ENCODE peak calls at places on chromosome 11, in seven cellular contexts. B is transverse colon, X is tibial nerve, P is kidney, F is psoas muscle, J is Peyer's patch, C is pancreas. A is an unnamed sample.

GRCh38 chr11:24793479-24793878 is 296.6 kb downstream of the LUZP2 start:
- DNase-seq in B (no peak), X (no peak), P (no peak), F (no peak), J (no peak), C (no peak), A (no peak)

GRCh38 chr11:18492888-18493287 is 33.9 kb downstream of the TSG101 start:
- DNase-seq in B (no peak), X (no peak), P (no peak), F (no peak), J (no peak), C (no peak), A (no peak)

GRCh38 chr11:66912963-66913362 is 45.2 kb downstream of the PC start:
- DNase-seq in B (no peak), X (no peak), P (no peak), F (no peak), J (no peak), C (no peak), A (no peak)

GRCh38 chr11:46659908-46660307 is 40.5 kb downstream of the ARHGAP1 start:
- DNase-seq in B (no peak), X (peak; percentile 69), P (no peak), F (peak; percentile 45), J (no peak), C (no peak), A (no peak)

GRCh38 chr11:134223066-134223465 is 701 bp downstream of the NCAPD3 start:
- DNase-seq in B (no peak), X (no peak), P (no peak), F (no peak), J (no peak), C (no peak), A (no peak)

GRCh38 chr11:117410861-117411725 is 83.4 kb downstream of the CEP164 start:
- DNase-seq in B (no peak), X (no peak), P (no peak), F (no peak), J (no peak), C (no peak), A (no peak)

GRCh38 chr11:38814670-38815069 is 2216.6 kb upstream of the RAG2 start:
- DNase-seq in B (no peak), X (no peak), P (no peak), F (no peak), J (no peak), C (no peak), A (no peak)

GRCh38 chr11:103433976-103434375 is 324.8 kb downstream of the DYNC2H1 start:
- DNase-seq in B (no peak), X (no peak), P (no peak), F (no peak), J (no peak), C (no peak), A (no peak)

GRCh38 chr11:71250512-71251158 is 1.7 kb downstream of the SHANK2 start:
- DNase-seq in B (peak; percentile 3), X (no peak), P (no peak), F (no peak), J (no peak), C (no peak), A (no peak)

GRCh38 chr11:59866397-59866796 is at the start of gene TCN1:
- DNase-seq in B (no peak), X (no peak), P (no peak), F (no peak), J (no peak), C (no peak), A (no peak)

GRCh38 chr11:61056981-61057380 is 45.3 kb upstream of the CD5 start:
- DNase-seq in B (no peak), X (no peak), P (no peak), F (no peak), J (no peak), C (no peak), A (no peak)

GRCh38 chr11:117169726-117170125 is 8.8 kb upstream of the SIDT2 start:
- DNase-seq in B (no peak), X (no peak), P (no peak), F (no peak), J (no peak), C (no peak), A (no peak)

GRCh38 chr11:63146586-63146985 is 2.6 kb upstream of the SLC22A24 start:
- DNase-seq in B (no peak), X (no peak), P (no peak), F (no peak), J (no peak), C (no peak), A (no peak)

GRCh38 chr11:70572974-70573260 is 174.6 kb downstream of the CTTN start:
- DNase-seq in B (no peak), X (no peak), P (peak; percentile 59), F (no peak), J (no peak), C (no peak), A (no peak)

GRCh38 chr11:82978422-82979099 is 77.0 kb downstream of the DDIAS start:
- DNase-seq in B (no peak), X (no peak), P (no peak), F (no peak), J (no peak), C (no peak), A (no peak)

GRCh38 chr11:107844041-107844440 is 14.5 kb downstream of the SLC35F2 start:
- DNase-seq in B (no peak), X (no peak), P (no peak), F (no peak), J (no peak), C (no peak), A (no peak)

GRCh38 chr11:67437082-67437821 is at the start of gene PTPRCAP:
- DNase-seq in B (peak; percentile 78), X (no peak), P (peak; percentile 85), F (no peak), J (peak; percentile 93), C (peak; percentile 74), A (no peak)

GRCh38 chr11:121394785-121395184 is 57.3 kb upstream of the SORL1 start:
- DNase-seq in B (no peak), X (no peak), P (no peak), F (no peak), J (no peak), C (no peak), A (no peak)

GRCh38 chr11:46930089-46930488 is 6.5 kb upstream of the CSTPP1 start:
- DNase-seq in B (peak; percentile 49), X (no peak), P (no peak), F (no peak), J (no peak), C (no peak), A (no peak)

DNA sequence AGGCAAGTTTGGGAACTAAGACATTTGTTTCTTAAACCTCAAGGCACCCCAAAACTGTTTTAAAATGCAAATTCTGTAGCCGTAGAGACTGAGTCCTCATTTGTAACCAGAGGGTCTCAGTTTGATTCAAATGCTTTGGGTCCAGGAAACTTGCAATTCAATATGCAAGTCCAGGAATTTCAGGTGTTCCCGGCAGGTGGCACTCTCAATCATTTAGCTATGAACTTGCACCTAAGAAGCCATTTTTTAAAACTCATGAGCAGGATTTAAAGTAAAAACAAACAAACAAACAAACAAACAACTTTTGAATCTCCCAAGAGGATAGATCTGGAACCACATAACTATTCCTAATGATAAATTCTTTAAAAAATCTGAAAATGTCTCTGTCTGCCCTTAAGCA is 8.7 kb upstream of the ABTB2 start:
- DNase-seq in B (peak; percentile 35), X (no peak), P (no peak), F (no peak), J (no peak), C (no peak), A (no peak)
- TF ChIP-seq CTCF in B (peak; percentile 31), X (no peak), P (peak; percentile 58), F (peak; percentile 27), J (no peak), C (no peak), A (no peak)

DNA sequence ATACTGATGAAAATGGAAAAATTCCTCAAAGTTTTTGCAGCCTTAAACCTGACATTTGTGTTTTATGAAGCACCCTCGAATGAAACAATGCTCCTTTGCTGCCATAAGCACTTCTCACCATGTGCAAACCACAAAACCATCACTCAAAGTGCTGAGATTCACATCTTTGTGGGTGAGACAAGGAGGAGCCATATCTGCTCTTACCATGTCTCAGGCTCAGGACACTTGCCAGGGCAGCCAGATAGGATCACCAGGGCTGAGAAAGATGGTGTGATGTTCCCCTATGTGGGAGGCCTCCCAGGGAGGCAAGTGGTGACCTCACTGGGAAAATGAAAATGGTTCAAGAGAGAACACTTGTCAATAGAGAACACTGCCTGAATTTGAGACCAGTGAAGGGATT is 120.4 kb downstream of the CCDC34 start:
- DNase-seq in B (no peak), X (no peak), P (no peak), F (no peak), J (no peak), C (no peak), A (no peak)
- H3K4me1 ChIP-seq in B (peaks cover 7% of the 10 kb centered on the region), X (no peaks in the 10 kb centered on the region), P (peaks cover 4% of the 10 kb centered on the region), F (peaks cover 3% of the 10 kb centered on the region), J (no peaks in the 10 kb centered on the region), C (no peaks in the 10 kb centered on the region), A (no peaks in the 10 kb centered on the region)

GRCh38 chr11:11876458-11876857 is 34.7 kb downstream of the USP47 start:
- DNase-seq in B (no peak), X (no peak), P (no peak), F (no peak), J (no peak), C (no peak), A (no peak)
- TF ChIP-seq CTCF in B (no peak), X (no peak), P (no peak), F (peak; percentile 40), J (no peak), C (no peak), A (no peak)

GRCh38 chr11:126521196-126521595 is 165.7 kb downstream of the ST3GAL4 start:
- DNase-seq in B (no peak), X (no peak), P (no peak), F (no peak), J (no peak), C (no peak), A (no peak)
- H3K4me1 ChIP-seq in B (no peaks in the 10 kb centered on the region), X (no peaks in the 10 kb centered on the region), P (no peaks in the 10 kb centered on the region), F (no peaks in the 10 kb centered on the region), J (no peaks in the 10 kb centered on the region), C (no peaks in the 10 kb centered on the region), A (no peaks in the 10 kb centered on the region)

DNA sequence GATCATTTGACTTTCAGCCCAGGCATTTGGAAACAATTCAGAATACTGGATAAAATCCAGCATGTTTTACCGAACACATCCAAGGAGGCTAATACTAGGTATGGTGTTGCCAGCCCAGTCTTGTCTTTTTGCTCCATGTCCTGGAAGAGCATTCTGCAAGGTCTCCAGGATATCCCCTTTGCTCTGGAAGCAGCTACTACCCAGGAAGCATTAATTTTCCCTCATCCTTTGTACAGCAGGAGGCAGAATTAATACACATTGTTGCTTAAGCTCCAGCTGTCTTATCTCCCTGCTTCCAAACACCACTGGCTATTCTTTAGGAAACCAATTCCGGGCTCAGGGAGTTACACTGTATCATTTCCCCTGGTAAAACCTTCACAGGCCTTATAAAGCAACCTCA is 1.6 kb upstream of the UBASH3B start:
- DNase-seq in B (no peak), X (no peak), P (no peak), F (no peak), J (no peak), C (no peak), A (no peak)
- TF ChIP-seq CTCF in B (no peak), X (no peak), P (no peak), F (no peak), J (no peak), C (no peak), A (no peak)

A was measured in lung.